ENCODE peak calls at places on chromosomes 11 and 22, in seven cellular contexts. One of them, this sample, is unnamed.

GRCh38 chr11:86999859-87000753 is 37.6 kb upstream of the TMEM135 start:
- DNase-seq in astrocyte of the spinal cord: peak
- DNase-seq in neuronal stem cell: no peak
- DNase-seq in naive thymus-derived CD4-positive, alpha-beta T cell: no peak
- DNase-seq in psoas muscle: no peak
- DNase-seq in lung: peak
- DNase-seq in coronary artery: no peak
- DNase-seq in this sample: no peak

GRCh38 chr11:28799316-28799715 is 691.1 kb downstream of the METTL15 start:
- DNase-seq in psoas muscle: no peak
- DNase-seq in naive thymus-derived CD4-positive, alpha-beta T cell: no peak
- DNase-seq in coronary artery: no peak
- DNase-seq in neuronal stem cell: no peak
- DNase-seq in astrocyte of the spinal cord: no peak
- DNase-seq in lung: no peak
- DNase-seq in this sample: no peak

GRCh38 chr22:29158546-29158945 is 47.1 kb upstream of the EMID1 start:
- DNase-seq in astrocyte of the spinal cord: peak
- DNase-seq in neuronal stem cell: no peak
- DNase-seq in naive thymus-derived CD4-positive, alpha-beta T cell: no peak
- DNase-seq in psoas muscle: no peak
- DNase-seq in lung: no peak
- DNase-seq in coronary artery: no peak
- DNase-seq in this sample: no peak

GRCh38 chr22:24338701-24339451 is 68.2 kb downstream of the SPECC1L start:
- DNase-seq in neuronal stem cell: peak
- DNase-seq in astrocyte of the spinal cord: peak
- DNase-seq in naive thymus-derived CD4-positive, alpha-beta T cell: no peak
- DNase-seq in lung: no peak
- DNase-seq in psoas muscle: peak
- DNase-seq in coronary artery: no peak
- DNase-seq in this sample: no peak

GRCh38 chr11:117071344-117071787 is 26.9 kb downstream of the SIK3 start:
- DNase-seq in psoas muscle: peak
- DNase-seq in coronary artery: no peak
- DNase-seq in neuronal stem cell: no peak
- DNase-seq in astrocyte of the spinal cord: no peak
- DNase-seq in lung: no peak
- DNase-seq in naive thymus-derived CD4-positive, alpha-beta T cell: no peak
- DNase-seq in this sample: no peak

GRCh38 chr11:108206969-108207682 is 15.3 kb downstream of the NPAT start:
- DNase-seq in coronary artery: no peak
- DNase-seq in psoas muscle: no peak
- DNase-seq in naive thymus-derived CD4-positive, alpha-beta T cell: no peak
- DNase-seq in lung: no peak
- DNase-seq in neuronal stem cell: no peak
- DNase-seq in astrocyte of the spinal cord: no peak
- DNase-seq in this sample: no peak

GRCh38 chr11:97364047-97364446 is 974.2 kb downstream of the JRKL start:
- DNase-seq in lung: no peak
- DNase-seq in astrocyte of the spinal cord: peak
- DNase-seq in naive thymus-derived CD4-positive, alpha-beta T cell: no peak
- DNase-seq in coronary artery: no peak
- DNase-seq in psoas muscle: no peak
- DNase-seq in neuronal stem cell: no peak
- DNase-seq in this sample: no peak

GRCh38 chr22:37675930-37676571 is 615 bp downstream of the LGALS1 start:
- DNase-seq in lung: no peak
- DNase-seq in psoas muscle: peak
- DNase-seq in coronary artery: no peak
- DNase-seq in neuronal stem cell: no peak
- DNase-seq in naive thymus-derived CD4-positive, alpha-beta T cell: peak
- DNase-seq in astrocyte of the spinal cord: no peak
- DNase-seq in this sample: no peak

GRCh38 chr22:17314472-17314871 is 54.8 kb upstream of the CECR2 start:
- DNase-seq in lung: peak
- DNase-seq in neuronal stem cell: no peak
- DNase-seq in naive thymus-derived CD4-positive, alpha-beta T cell: no peak
- DNase-seq in psoas muscle: no peak
- DNase-seq in coronary artery: no peak
- DNase-seq in astrocyte of the spinal cord: no peak
- DNase-seq in this sample: no peak

GRCh38 chr11:62108017-62108750 is 15.6 kb upstream of the INCENP start:
- DNase-seq in neuronal stem cell: peak
- DNase-seq in naive thymus-derived CD4-positive, alpha-beta T cell: no peak
- DNase-seq in psoas muscle: no peak
- DNase-seq in coronary artery: no peak
- DNase-seq in astrocyte of the spinal cord: peak
- DNase-seq in lung: no peak
- DNase-seq in this sample: no peak

GRCh38 chr11:64996710-64997380 is at the start of gene BATF2:
- DNase-seq in lung: peak
- DNase-seq in coronary artery: peak
- DNase-seq in neuronal stem cell: peak
- DNase-seq in astrocyte of the spinal cord: peak
- DNase-seq in psoas muscle: peak
- DNase-seq in naive thymus-derived CD4-positive, alpha-beta T cell: no peak
- DNase-seq in this sample: no peak
- H3K4me3 ChIP-seq in lung: peak
- H3K4me3 ChIP-seq in coronary artery: peak
- H3K4me3 ChIP-seq in neuronal stem cell: no peak
- H3K4me3 ChIP-seq in astrocyte of the spinal cord: no peak
- H3K4me3 ChIP-seq in psoas muscle: peak
- H3K4me3 ChIP-seq in naive thymus-derived CD4-positive, alpha-beta T cell: no peak
- H3K4me3 ChIP-seq in this sample: peak

DNA sequence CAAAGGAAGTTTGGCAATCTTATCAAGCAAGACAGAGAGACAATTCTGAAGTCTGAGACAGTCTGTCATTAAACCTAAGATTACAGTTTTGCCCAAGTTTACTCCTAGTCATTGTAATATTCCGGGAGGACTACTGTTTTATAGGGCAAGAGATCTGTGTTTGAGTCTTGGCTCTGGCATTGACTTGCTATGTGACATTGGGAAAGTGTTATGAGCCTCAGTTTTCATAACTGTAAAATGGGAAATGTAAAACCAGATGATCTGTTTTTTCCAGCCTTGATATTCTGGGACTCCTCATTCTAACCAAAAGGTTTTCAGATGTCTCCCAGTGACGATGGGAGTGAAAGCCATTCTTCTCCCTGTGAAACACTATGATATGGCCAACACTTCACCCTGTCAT is 24.3 kb upstream of the SLCO2B1 start:
- DNase-seq in astrocyte of the spinal cord: no peak
- DNase-seq in lung: no peak
- DNase-seq in psoas muscle: no peak
- DNase-seq in coronary artery: no peak
- DNase-seq in neuronal stem cell: no peak
- DNase-seq in naive thymus-derived CD4-positive, alpha-beta T cell: no peak
- DNase-seq in this sample: no peak
- H3K4me3 ChIP-seq in astrocyte of the spinal cord: no peak
- H3K4me3 ChIP-seq in lung: no peak
- H3K4me3 ChIP-seq in psoas muscle: no peak
- H3K4me3 ChIP-seq in coronary artery: no peak
- H3K4me3 ChIP-seq in neuronal stem cell: no peak
- H3K4me3 ChIP-seq in naive thymus-derived CD4-positive, alpha-beta T cell: no peak
- H3K4me3 ChIP-seq in this sample: no peak

GRCh38 chr11:94002226-94002625 is 18.9 kb upstream of the HEPHL1 start:
- DNase-seq in coronary artery: no peak
- DNase-seq in psoas muscle: no peak
- DNase-seq in lung: no peak
- DNase-seq in astrocyte of the spinal cord: peak
- DNase-seq in naive thymus-derived CD4-positive, alpha-beta T cell: no peak
- DNase-seq in neuronal stem cell: no peak
- DNase-seq in this sample: no peak
- H3K4me3 ChIP-seq in coronary artery: no peak
- H3K4me3 ChIP-seq in psoas muscle: no peak
- H3K4me3 ChIP-seq in lung: no peak
- H3K4me3 ChIP-seq in astrocyte of the spinal cord: no peak
- H3K4me3 ChIP-seq in naive thymus-derived CD4-positive, alpha-beta T cell: no peak
- H3K4me3 ChIP-seq in neuronal stem cell: no peak
- H3K4me3 ChIP-seq in this sample: no peak

DNA sequence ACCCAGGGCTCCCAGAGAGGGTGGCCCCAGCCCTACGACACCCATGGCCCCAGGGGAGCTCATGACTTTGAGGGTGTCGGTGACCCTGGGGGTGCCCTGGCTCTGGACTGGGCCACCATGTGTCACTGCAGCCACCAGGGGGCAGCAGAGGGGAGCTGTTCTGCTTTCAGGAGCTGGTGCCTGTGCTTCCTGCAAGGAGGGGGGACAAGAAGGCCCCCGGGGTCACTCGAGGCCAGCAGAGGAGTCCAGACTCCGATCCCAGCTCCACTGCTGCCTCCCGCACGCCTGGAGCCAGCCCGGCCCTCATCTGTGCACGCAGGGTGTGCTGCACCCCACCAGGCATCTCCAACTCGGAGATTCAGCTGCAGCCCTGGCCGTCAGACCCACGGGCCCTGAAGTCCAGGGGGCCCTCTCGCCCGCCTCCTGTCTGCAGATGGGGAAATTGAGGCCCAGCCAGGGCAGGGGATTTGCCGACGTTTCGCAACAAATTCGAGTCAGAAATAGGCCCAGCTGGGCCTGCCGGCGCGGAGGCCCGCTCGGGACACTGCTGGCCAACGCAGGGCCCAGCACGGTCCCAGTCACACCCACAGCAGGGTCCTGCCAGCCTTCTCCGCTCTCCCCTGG is 29.5 kb upstream of the WNT7B start:
- DNase-seq in coronary artery: peak
- DNase-seq in naive thymus-derived CD4-positive, alpha-beta T cell: peak
- DNase-seq in psoas muscle: peak
- DNase-seq in neuronal stem cell: peak
- DNase-seq in astrocyte of the spinal cord: peak
- DNase-seq in lung: peak
- DNase-seq in this sample: peak
- H3K4me3 ChIP-seq in coronary artery: peak
- H3K4me3 ChIP-seq in naive thymus-derived CD4-positive, alpha-beta T cell: no peak
- H3K4me3 ChIP-seq in psoas muscle: peak
- H3K4me3 ChIP-seq in neuronal stem cell: no peak
- H3K4me3 ChIP-seq in astrocyte of the spinal cord: peak
- H3K4me3 ChIP-seq in lung: no peak
- H3K4me3 ChIP-seq in this sample: no peak

GRCh38 chr11:13110145-13110544 is 101.0 kb downstream of the RASSF10 start:
- DNase-seq in naive thymus-derived CD4-positive, alpha-beta T cell: no peak
- DNase-seq in psoas muscle: no peak
- DNase-seq in lung: no peak
- DNase-seq in astrocyte of the spinal cord: no peak
- DNase-seq in coronary artery: no peak
- DNase-seq in neuronal stem cell: no peak
- DNase-seq in this sample: no peak
- H3K4me3 ChIP-seq in naive thymus-derived CD4-positive, alpha-beta T cell: no peak
- H3K4me3 ChIP-seq in psoas muscle: no peak
- H3K4me3 ChIP-seq in lung: no peak
- H3K4me3 ChIP-seq in astrocyte of the spinal cord: no peak
- H3K4me3 ChIP-seq in coronary artery: no peak
- H3K4me3 ChIP-seq in neuronal stem cell: no peak
- H3K4me3 ChIP-seq in this sample: no peak

GRCh38 chr22:27705391-27706080 is 96.0 kb downstream of the MN1 start:
- DNase-seq in astrocyte of the spinal cord: no peak
- DNase-seq in psoas muscle: no peak
- DNase-seq in coronary artery: no peak
- DNase-seq in naive thymus-derived CD4-positive, alpha-beta T cell: no peak
- DNase-seq in lung: no peak
- DNase-seq in neuronal stem cell: no peak
- DNase-seq in this sample: no peak

GRCh38 chr22:27711756-27712155 is 89.8 kb downstream of the MN1 start:
- DNase-seq in naive thymus-derived CD4-positive, alpha-beta T cell: no peak
- DNase-seq in neuronal stem cell: no peak
- DNase-seq in lung: no peak
- DNase-seq in astrocyte of the spinal cord: no peak
- DNase-seq in coronary artery: no peak
- DNase-seq in psoas muscle: no peak
- DNase-seq in this sample: no peak

GRCh38 chr22:27709919-27710452 is 91.6 kb downstream of the MN1 start:
- DNase-seq in astrocyte of the spinal cord: no peak
- DNase-seq in naive thymus-derived CD4-positive, alpha-beta T cell: no peak
- DNase-seq in coronary artery: no peak
- DNase-seq in lung: no peak
- DNase-seq in psoas muscle: no peak
- DNase-seq in neuronal stem cell: no peak
- DNase-seq in this sample: no peak

GRCh38 chr22:27704581-27704980 is 97.0 kb downstream of the MN1 start:
- DNase-seq in naive thymus-derived CD4-positive, alpha-beta T cell: no peak
- DNase-seq in neuronal stem cell: no peak
- DNase-seq in astrocyte of the spinal cord: no peak
- DNase-seq in lung: no peak
- DNase-seq in coronary artery: no peak
- DNase-seq in psoas muscle: no peak
- DNase-seq in this sample: no peak

GRCh38 chr22:27706489-27706888 is 95.1 kb downstream of the MN1 start:
- DNase-seq in naive thymus-derived CD4-positive, alpha-beta T cell: no peak
- DNase-seq in astrocyte of the spinal cord: no peak
- DNase-seq in neuronal stem cell: no peak
- DNase-seq in psoas muscle: no peak
- DNase-seq in coronary artery: no peak
- DNase-seq in lung: no peak
- DNase-seq in this sample: no peak
- H3K4me3 ChIP-seq in naive thymus-derived CD4-positive, alpha-beta T cell: no peak
- H3K4me3 ChIP-seq in astrocyte of the spinal cord: no peak
- H3K4me3 ChIP-seq in neuronal stem cell: no peak
- H3K4me3 ChIP-seq in psoas muscle: no peak
- H3K4me3 ChIP-seq in coronary artery: no peak
- H3K4me3 ChIP-seq in lung: no peak
- H3K4me3 ChIP-seq in this sample: no peak

GRCh38 chr11:113241190-113242051 is 73.0 kb upstream of the TTC12 start:
- DNase-seq in neuronal stem cell: no peak
- DNase-seq in naive thymus-derived CD4-positive, alpha-beta T cell: no peak
- DNase-seq in astrocyte of the spinal cord: peak
- DNase-seq in psoas muscle: no peak
- DNase-seq in coronary artery: no peak
- DNase-seq in lung: no peak
- DNase-seq in this sample: no peak

GRCh38 chr11:113240790-113241189 is 73.6 kb upstream of the TTC12 start:
- DNase-seq in neuronal stem cell: no peak
- DNase-seq in astrocyte of the spinal cord: no peak
- DNase-seq in psoas muscle: no peak
- DNase-seq in naive thymus-derived CD4-positive, alpha-beta T cell: no peak
- DNase-seq in lung: no peak
- DNase-seq in coronary artery: no peak
- DNase-seq in this sample: no peak

GRCh38 chr11:113245216-113245615 is 69.2 kb upstream of the TTC12 start:
- DNase-seq in lung: no peak
- DNase-seq in naive thymus-derived CD4-positive, alpha-beta T cell: no peak
- DNase-seq in astrocyte of the spinal cord: no peak
- DNase-seq in neuronal stem cell: no peak
- DNase-seq in psoas muscle: no peak
- DNase-seq in coronary artery: no peak
- DNase-seq in this sample: no peak

GRCh38 chr11:113242060-113242459 is 72.3 kb upstream of the TTC12 start:
- DNase-seq in astrocyte of the spinal cord: no peak
- DNase-seq in naive thymus-derived CD4-positive, alpha-beta T cell: no peak
- DNase-seq in lung: no peak
- DNase-seq in neuronal stem cell: no peak
- DNase-seq in coronary artery: no peak
- DNase-seq in psoas muscle: no peak
- DNase-seq in this sample: no peak

GRCh38 chr11:113242767-113243397 is 71.5 kb upstream of the TTC12 start:
- DNase-seq in neuronal stem cell: no peak
- DNase-seq in coronary artery: no peak
- DNase-seq in naive thymus-derived CD4-positive, alpha-beta T cell: peak
- DNase-seq in lung: no peak
- DNase-seq in astrocyte of the spinal cord: peak
- DNase-seq in psoas muscle: no peak
- DNase-seq in this sample: no peak
- H3K4me3 ChIP-seq in neuronal stem cell: no peak
- H3K4me3 ChIP-seq in coronary artery: peak
- H3K4me3 ChIP-seq in naive thymus-derived CD4-positive, alpha-beta T cell: peak
- H3K4me3 ChIP-seq in lung: no peak
- H3K4me3 ChIP-seq in astrocyte of the spinal cord: peak
- H3K4me3 ChIP-seq in psoas muscle: peak
- H3K4me3 ChIP-seq in this sample: peak

GRCh38 chr22:45163074-45163416 is 680 bp upstream of the NUP50 start:
- DNase-seq in neuronal stem cell: no peak
- DNase-seq in astrocyte of the spinal cord: peak
- DNase-seq in coronary artery: no peak
- DNase-seq in psoas muscle: no peak
- DNase-seq in naive thymus-derived CD4-positive, alpha-beta T cell: no peak
- DNase-seq in lung: no peak
- DNase-seq in this sample: no peak
- H3K4me3 ChIP-seq in neuronal stem cell: peak
- H3K4me3 ChIP-seq in astrocyte of the spinal cord: peak
- H3K4me3 ChIP-seq in coronary artery: peak
- H3K4me3 ChIP-seq in psoas muscle: peak
- H3K4me3 ChIP-seq in naive thymus-derived CD4-positive, alpha-beta T cell: peak
- H3K4me3 ChIP-seq in lung: peak
- H3K4me3 ChIP-seq in this sample: peak